ENCODE peak calls at places on chromosomes 16 and 17, in seven cellular contexts. N, Q, H, Z, I, R and K are unnamed samples.

GRCh38 chr16:57661510-57661909 is 6.6 kb upstream of the ADGRG3 start:
- DNase-seq in N (no peak), R (no peak), H (no peak), Z (no peak), I (no peak), Q (no peak), K (no peak)

GRCh38 chr17:46741122-46741725 is 77.3 kb downstream of the WNT3 start:
- DNase-seq in Q (no peak), I (no peak), R (no peak), H (no peak), Z (no peak), N (no peak), K (no peak)

GRCh38 chr17:28950017-28950751 is 1.1 kb downstream of the PHF12 start:
- DNase-seq in R (no peak), Z (peak; percentile 48), N (peak; percentile 33), Q (no peak), I (peak; percentile 68), H (no peak), K (peak; percentile 37)

GRCh38 chr17:79248843-79249242 is 174.2 kb downstream of the ENGASE start:
- DNase-seq in H (no peak), Q (no peak), Z (no peak), N (no peak), R (no peak), I (no peak), K (no peak)

GRCh38 chr16:29905668-29906067 is 5.4 kb downstream of the ASPHD1 start:
- DNase-seq in Z (no peak), Q (no peak), H (no peak), I (no peak), R (no peak), N (no peak), K (no peak)

GRCh38 chr17:73458191-73458590 is 146.4 kb upstream of the CDC42EP4 start:
- DNase-seq in Q (no peak), Z (no peak), R (no peak), I (no peak), N (no peak), H (no peak), K (no peak)

GRCh38 chr17:59620518-59621259 is 994 bp downstream of the CLTC start:
- DNase-seq in I (peak; percentile 32), R (no peak), Q (no peak), N (peak; percentile 37), Z (peak; percentile 34), H (no peak), K (peak; percentile 10)

GRCh38 chr16:80824623-80825364 is 20.4 kb upstream of the CDYL2 start:
- DNase-seq in Q (no peak), N (no peak), H (no peak), R (no peak), Z (no peak), I (peak; percentile 6), K (no peak)

GRCh38 chr16:88523381-88524159 is 46.6 kb upstream of the ZC3H18 start:
- DNase-seq in R (no peak), N (no peak), I (no peak), Z (no peak), H (no peak), Q (no peak), K (no peak)

GRCh38 chr16:31078597-31079341 is 4.5 kb downstream of the ZNF646 start:
- DNase-seq in R (no peak), Q (no peak), I (no peak), Z (no peak), N (no peak), H (no peak), K (no peak)

GRCh38 chr17:58084317-58084981 is 1.2 kb downstream of the DYNLL2 start:
- DNase-seq in R (no peak), I (peak; percentile 21), Z (peak; percentile 71), N (peak; percentile 14), H (no peak), Q (no peak), K (peak; percentile 43)

GRCh38 chr16:57071840-57072541 is 20.4 kb upstream of the CPNE2 start:
- DNase-seq in N (no peak), R (no peak), H (no peak), I (no peak), Z (no peak), Q (no peak), K (no peak)

GRCh38 chr16:84569382-84569987 is 48.4 kb downstream of the COTL1 start:
- DNase-seq in H (no peak), I (no peak), R (no peak), Q (no peak), N (no peak), Z (no peak), K (peak; percentile 31)

GRCh38 chr17:60535382-60536279 is 9.6 kb upstream of the APPBP2 start:
- DNase-seq in H (no peak), Z (no peak), N (no peak), R (no peak), Q (no peak), I (no peak), K (no peak)

GRCh38 chr16:82124651-82125050 is 45.4 kb downstream of the MPHOSPH6 start:
- DNase-seq in R (no peak), Z (no peak), I (no peak), N (no peak), H (no peak), Q (no peak), K (no peak)

GRCh38 chr17:2700031-2700490 is 11.5 kb downstream of the CLUH start:
- DNase-seq in H (no peak), N (no peak), Z (no peak), Q (no peak), I (no peak), R (no peak), K (no peak)

GRCh38 chr17:46099865-46100264 is 93.4 kb downstream of the KANSL1 start:
- DNase-seq in Z (no peak), Q (no peak), N (no peak), H (no peak), R (no peak), I (no peak), K (no peak)

GRCh38 chr16:85563515-85564276 is 49.4 kb upstream of the GSE1 start:
- DNase-seq in Z (peak; percentile 68), R (no peak), N (no peak), I (no peak), H (no peak), Q (no peak), K (no peak)

GRCh38 chr16:986925-987581 is 5.5 kb downstream of the SOX8 start:
- DNase-seq in I (no peak), H (peak; percentile 55), Z (no peak), Q (no peak), N (no peak), R (no peak), K (peak; percentile 37)

GRCh38 chr16:1323296-1324239 is 9.9 kb upstream of the BAIAP3 start:
- DNase-seq in R (no peak), I (no peak), Z (no peak), H (peak; percentile 24), N (no peak), Q (no peak), K (peak; percentile 19)

GRCh38 chr17:6940186-6940649 is 55.6 kb upstream of the ALOX12 start:
- DNase-seq in Z (no peak), N (no peak), R (no peak), Q (no peak), H (no peak), I (no peak), K (peak; percentile 18)

GRCh38 chr17:29146369-29146972 is 33.7 kb downstream of the MYO18A start:
- DNase-seq in N (no peak), R (no peak), Q (no peak), Z (no peak), H (no peak), I (no peak), K (no peak)

GRCh38 chr17:74870512-74870911 is 2.3 kb downstream of the FDXR start:
- DNase-seq in N (no peak), R (peak; percentile 59), H (no peak), Q (no peak), Z (no peak), I (no peak), K (no peak)

GRCh38 chr17:72119963-72120877 is 600 bp upstream of the SOX9 start:
- DNase-seq in Q (no peak), H (peak; percentile 49), I (no peak), R (no peak), Z (peak; percentile 58), N (no peak), K (peak; percentile 73)